ENCODE peak calls at places on chromosomes 3 and 15, in four cellular contexts. M is aorta, W is NCI-H524, Z is H7. Y is an unnamed sample.

GRCh38 chr15:29978411-29979382 is 104.1 kb upstream of the GOLGA8J start:
- DNase-seq in M (no peak), Z (no peak), W (no peak), Y (no peak)

GRCh38 chr3:38325256-38325655 is 21.3 kb upstream of the XYLB start:
- DNase-seq in M (no peak), Z (no peak), W (no peak), Y (no peak)

GRCh38 chr3:112486811-112487505 is 12.3 kb downstream of the BTLA start:
- DNase-seq in W (no peak), M (no peak), Z (no peak), Y (no peak)

GRCh38 chr3:45510519-45510918 is 84.0 kb upstream of the LIMD1 start:
- DNase-seq in W (no peak), M (no peak), Z (no peak), Y (no peak)

GRCh38 chr3:141557961-141558706 is 71.3 kb downstream of the RASA2 start:
- DNase-seq in M (no peak), Z (no peak), W (no peak), Y (no peak)

GRCh38 chr3:128521715-128522114 is 28.7 kb upstream of the GATA2 start:
- DNase-seq in M (no peak), Z (peak), W (peak), Y (no peak)

GRCh38 chr3:197031315-197032285 is 2.0 kb upstream of the MELTF start:
- DNase-seq in M (peak), W (no peak), Z (no peak), Y (no peak)

GRCh38 chr15:34753236-34753894 is 1.4 kb downstream of the GJD2 start:
- DNase-seq in M (peak), Z (peak), W (no peak), Y (no peak)

GRCh38 chr15:68820205-68820588 is 498 bp downstream of the ANP32A start:
- DNase-seq in Z (no peak), W (peak), M (peak), Y (peak)

GRCh38 chr15:85771781-85772445 is 22.8 kb downstream of the KLHL25 start:
- DNase-seq in Z (peak), M (peak), W (no peak), Y (peak)

GRCh38 chr15:100918690-100919480 is at the start of gene LRRK1:
- DNase-seq in Z (peak), W (peak), M (peak), Y (peak)

GRCh38 chr3:100463002-100463401 is 29.4 kb upstream of the TMEM45A start:
- DNase-seq in M (no peak), W (peak), Z (peak), Y (no peak)

GRCh38 chr3:13021141-13021933 is 51.9 kb downstream of the IQSEC1 start:
- DNase-seq in Z (no peak), M (peak), W (peak), Y (peak)

GRCh38 chr3:177596248-177596821 is 399.1 kb upstream of the TBL1XR1 start:
- DNase-seq in M (no peak), W (no peak), Z (no peak), Y (no peak)

GRCh38 chr15:68558318-68559305 is 20.2 kb upstream of the CORO2B start:
- DNase-seq in M (peak), Z (peak), W (no peak), Y (no peak)

GRCh38 chr3:176795897-176796296 is 401.4 kb downstream of the TBL1XR1 start:
- DNase-seq in W (no peak), Z (no peak), M (no peak), Y (no peak)

GRCh38 chr15:69954726-69955125 is 143.0 kb downstream of the TLE3 start:
- DNase-seq in W (no peak), M (no peak), Z (no peak), Y (no peak)

Y was measured in Right ventricle myocardium inferior.